ENCODE peak calls at places on chromosome 6, in six cellular contexts. F, U, K, A, G and Q are unnamed samples.

GRCh38 chr6:111258615-111259088 is 171.3 kb downstream of the SLC16A10 start:
- DNase-seq in F (no peak), U (no peak), K (no peak), A (peak), G (no peak), Q (no peak)

GRCh38 chr6:108876929-108877775 is 28.9 kb downstream of the ARMC2 start:
- DNase-seq in F (peak), U (no peak), K (no peak), A (peak), G (no peak), Q (no peak)

GRCh38 chr6:167079853-167080297 is 43.0 kb upstream of the CCR6 start:
- DNase-seq in F (no peak), U (peak), K (no peak), A (no peak), G (no peak), Q (no peak)

GRCh38 chr6:169950558-169950957 is 199.1 kb downstream of the ERMARD start:
- DNase-seq in F (no peak), U (peak), K (no peak), A (no peak), G (no peak), Q (no peak)

GRCh38 chr6:111591370-111591900 is 14.2 kb downstream of the TRAF3IP2 start:
- DNase-seq in F (peak), U (no peak), K (no peak), A (peak), G (no peak), Q (no peak)

GRCh38 chr6:150352321-150353296 is 16.2 kb upstream of the IYD start:
- DNase-seq in F (peak), U (no peak), K (no peak), A (peak), G (no peak), Q (no peak)

GRCh38 chr6:27867941-27868705 is 44.1 kb downstream of the OR2B2 start:
- DNase-seq in F (no peak), U (no peak), K (no peak), A (no peak), G (no peak), Q (no peak)

GRCh38 chr6:140854363-140854762 is 1278.4 kb upstream of the GJE1 start:
- DNase-seq in F (no peak), U (no peak), K (no peak), A (no peak), G (no peak), Q (no peak)

GRCh38 chr6:31958412-31958740 is 395 bp downstream of the NELFE start:
- DNase-seq in F (no peak), U (no peak), K (no peak), A (no peak), G (no peak), Q (no peak)

GRCh38 chr6:11009353-11009752 is 34.8 kb downstream of the ELOVL2 start:
- DNase-seq in F (no peak), U (no peak), K (no peak), A (peak), G (no peak), Q (no peak)

GRCh38 chr6:47179286-47179685 is 130.4 kb downstream of the TNFRSF21 start:
- DNase-seq in F (no peak), U (no peak), K (no peak), A (no peak), G (no peak), Q (no peak)

GRCh38 chr6:73234732-73235131 is 9.4 kb upstream of the KHDC1L start:
- DNase-seq in F (peak), U (no peak), K (no peak), A (peak), G (no peak), Q (no peak)

GRCh38 chr6:92352130-92352529 is 1067.2 kb downstream of the EPHA7 start:
- DNase-seq in F (no peak), U (no peak), K (no peak), A (no peak), G (no peak), Q (no peak)

GRCh38 chr6:116876635-116877611 is at the start of gene RFX6:
- DNase-seq in F (no peak), U (no peak), K (peak), A (no peak), G (no peak), Q (no peak)

GRCh38 chr6:52576392-52577021 is 353 bp downstream of the TRAM2 start:
- DNase-seq in F (no peak), U (peak), K (peak), A (peak), G (peak), Q (no peak)

GRCh38 chr6:11607381-11607780 is 69.8 kb downstream of the TMEM170B start:
- DNase-seq in F (no peak), U (no peak), K (no peak), A (peak), G (no peak), Q (no peak)

GRCh38 chr6:110422444-110422822 is 7.1 kb upstream of the DDO start:
- DNase-seq in F (no peak), U (no peak), K (no peak), A (no peak), G (no peak), Q (no peak)